ENCODE peak calls at places on chromosome 15, in four cellular contexts. W is heart right ventricle, X is esophagus squamous epithelium, Q is lower leg skin. C is an unnamed sample.

GRCh38 chr15:82650046-82650670 is 3.0 kb upstream of the CPEB1 start:
- DNase-seq in X (no peak), Q (no peak), W (no peak), C (no peak)

GRCh38 chr15:79090487-79091203 is at the start of gene RASGRF1:
- DNase-seq in W (no peak), X (no peak), Q (peak; percentile 83), C (no peak)

GRCh38 chr15:51334011-51334426 is 4.4 kb downstream of the CYP19A1 start:
- DNase-seq in X (no peak), Q (no peak), W (no peak), C (no peak)

GRCh38 chr15:68319997-68320396 is 42.5 kb downstream of the FEM1B start:
- DNase-seq in X (no peak), Q (no peak), W (no peak), C (no peak)

GRCh38 chr15:82093774-82094211 is 48.0 kb upstream of the MEX3B start:
- DNase-seq in X (no peak), W (no peak), Q (no peak), C (no peak)

GRCh38 chr15:75831806-75832102 is 11.5 kb upstream of the UBE2Q2 start:
- DNase-seq in Q (no peak), W (no peak), X (no peak), C (no peak)

GRCh38 chr15:57562220-57562769 is 29.4 kb upstream of the MYZAP start:
- DNase-seq in W (peak; percentile 71), X (no peak), Q (peak; percentile 85), C (no peak)

GRCh38 chr15:93506646-93507045 is 417.6 kb upstream of the RGMA start:
- DNase-seq in Q (no peak), W (no peak), X (no peak), C (no peak)

GRCh38 chr15:76576526-76577279 is 240.1 kb downstream of the ISL2 start:
- DNase-seq in Q (peak; percentile 84), W (peak; percentile 70), X (no peak), C (no peak)

GRCh38 chr15:73897441-73898261 is 24.3 kb downstream of the TBC1D21 start:
- DNase-seq in X (no peak), W (peak; percentile 44), Q (no peak), C (peak; percentile 11)

C was measured in memory B cell.